ENCODE peak calls at places on chromosomes 1 and 21, in four cellular contexts. L is endothelial cell; B is HT-29; G is stimulated activated CD4-positive, alpha-beta T cell treated with anti-CD3 and anti-CD28 coated beads, Interleukin-15, amount 100 ng/mL, for 24 hours. Z is an unnamed sample.

GRCh38 chr1:164772635-164773034 is 213.7 kb downstream of the PBX1 start:
- DNase-seq in L (no peak), B (peak; percentile 65), G (peak; percentile 14), Z (peak; percentile 74)

GRCh38 chr1:243323481-243323880 is 67.6 kb downstream of the SDCCAG8 start:
- DNase-seq in G (no peak), L (no peak), B (no peak), Z (no peak)

GRCh38 chr1:166172106-166172505 is 5.3 kb upstream of the FAM78B start:
- DNase-seq in B (no peak), G (no peak), L (no peak), Z (no peak)

GRCh38 chr1:94783342-94784264 is 36.6 kb upstream of the SLC44A3 start:
- DNase-seq in G (no peak), B (peak; percentile 58), L (no peak), Z (peak; percentile 95)

GRCh38 chr21:38806942-38807284 is 1.2 kb downstream of the ETS2 start:
- DNase-seq in G (peak; percentile 41), B (peak; percentile 37), L (no peak), Z (no peak)

GRCh38 chr1:162389021-162389818 is 7.7 kb downstream of the C1orf226 start:
- DNase-seq in G (no peak), B (peak; percentile 33), L (no peak), Z (no peak)

GRCh38 chr1:232131715-232132391 is 498.1 kb downstream of the SIPA1L2 start:
- DNase-seq in L (no peak), G (no peak), B (no peak), Z (no peak)

GRCh38 chr1:36651176-36651910 is 168.6 kb upstream of the CSF3R start:
- DNase-seq in B (no peak), G (no peak), L (no peak), Z (no peak)

GRCh38 chr1:65590279-65590678 is 169.8 kb downstream of the LEPR start:
- DNase-seq in L (no peak), G (no peak), B (no peak), Z (no peak)